ENCODE peak calls at places on chromosome 19, in five cellular contexts. S is GM06990, J is Peyer's patch, Z is astrocyte, M is uterus. X is an unnamed sample. For H3K36me3, the result is how much of the 10 kb centered on the place peaks cover.

GRCh38 chr19:39704181-39705044 is at the start of gene LGALS14:
- DNase-seq in S (no peak), J (no peak), Z (no peak), M (no peak), X (no peak)

GRCh38 chr19:55486971-55487883 is 1.0 kb upstream of the SSC5D start:
- DNase-seq in S (no peak), J (no peak), Z (peak), M (peak), X (no peak)

GRCh38 chr19:41427647-41428480 is 690 bp upstream of the B3GNT8 start:
- DNase-seq in S (peak), J (peak), Z (no peak), M (peak), X (peak)

GRCh38 chr19:21022996-21023395 is 2.5 kb downstream of the ZNF430 start:
- DNase-seq in S (no peak), J (no peak), Z (peak), M (no peak), X (no peak)

GRCh38 chr19:45340232-45340898 is at the start of gene KLC3:
- DNase-seq in S (peak), J (peak), Z (no peak), M (no peak), X (peak)

GRCh38 chr19:3936506-3937442 is 3.9 kb downstream of the NMRK2 start:
- DNase-seq in S (no peak), J (no peak), Z (no peak), M (no peak), X (no peak)

GRCh38 chr19:53957448-53958167 is 5.1 kb upstream of the CACNG8 start:
- DNase-seq in S (no peak), J (no peak), Z (no peak), M (no peak), X (no peak)

GRCh38 chr19:57620673-57621348 is 6.8 kb downstream of the ZNF134 start:
- DNase-seq in S (no peak), J (no peak), Z (peak), M (no peak), X (no peak)

GRCh38 chr19:55452381-55453325 is 8.8 kb downstream of the ISOC2 start:
- DNase-seq in S (peak), J (peak), Z (peak), M (peak), X (no peak)

GRCh38 chr19:13018037-13018914 is 23.0 kb downstream of the NFIX start:
- DNase-seq in S (no peak), J (no peak), Z (peak), M (peak), X (no peak)

GRCh38 chr19:1273263-1274041 is 1.9 kb upstream of the FAM174C start:
- DNase-seq in S (no peak), J (no peak), Z (no peak), M (no peak), X (no peak)

GRCh38 chr19:4800591-4801081 is 9.1 kb downstream of the FEM1A start:
- DNase-seq in S (no peak), J (no peak), Z (no peak), M (no peak), X (no peak)

GRCh38 chr19:38696733-38697055 is 47.6 kb downstream of the CAPN12 start:
- DNase-seq in S (no peak), J (no peak), Z (no peak), M (no peak), X (no peak)

GRCh38 chr19:49132974-49133609 is 13.7 kb downstream of the PPFIA3 start:
- DNase-seq in S (no peak), J (peak), Z (no peak), M (no peak), X (no peak)

GRCh38 chr19:39550197-39550596 is 10.2 kb upstream of the EID2 start:
- DNase-seq in S (no peak), J (no peak), Z (no peak), M (no peak), X (no peak)

GRCh38 chr19:29625316-29625715 is 19.2 kb downstream of the POP4 start:
- DNase-seq in S (no peak), J (no peak), Z (no peak), M (no peak), X (no peak)

DNA sequence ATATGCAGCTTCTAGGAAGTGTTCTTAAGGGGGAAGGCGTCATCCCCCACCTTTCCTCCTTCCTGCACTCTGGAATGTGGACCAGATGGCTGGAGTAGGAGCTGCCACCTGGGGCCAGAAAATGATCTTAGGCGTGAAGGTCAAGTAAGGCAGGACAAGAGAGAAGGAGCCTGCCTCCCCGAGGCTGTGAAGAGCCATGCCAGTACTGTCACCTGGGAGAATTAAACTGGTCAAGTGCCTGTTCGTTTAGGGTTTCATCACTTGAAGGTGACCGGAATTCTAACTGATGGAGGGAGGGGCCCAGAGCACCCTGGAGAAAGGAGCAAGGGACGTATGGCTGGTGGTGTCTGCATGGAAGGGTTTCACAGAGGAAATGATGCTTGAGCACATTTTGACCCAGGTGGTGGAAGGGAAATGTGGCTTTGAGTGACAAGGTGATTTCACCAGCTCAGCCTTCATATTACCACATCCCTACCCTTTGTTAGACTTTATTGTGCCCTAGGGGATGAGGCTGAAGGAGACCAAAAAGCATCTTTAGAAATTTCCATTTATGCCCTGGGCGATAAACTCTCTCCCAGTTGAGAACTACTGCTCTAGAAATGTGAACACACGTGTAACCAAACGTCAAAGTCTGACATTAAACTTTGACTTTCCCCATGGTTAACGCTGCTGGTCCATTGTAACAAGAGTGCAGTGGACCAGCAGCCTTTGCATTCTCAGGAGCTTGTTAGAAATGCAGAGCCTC is 37.5 kb downstream of the PPP2R1A start:
- DNase-seq in S (no peak), J (no peak), Z (no peak), M (no peak), X (no peak)
- H3K36me3 ChIP-seq in S (under half), J (half or more), Z (half or more), M (under half), X (under half)

GRCh38 chr19:5828661-5829566 is 10.6 kb downstream of the FUT6 start:
- DNase-seq in S (peak), J (no peak), Z (no peak), M (peak), X (no peak)

GRCh38 chr19:5826531-5827341 is 12.8 kb downstream of the FUT6 start:
- DNase-seq in S (peak), J (peak), Z (no peak), M (no peak), X (no peak)

GRCh38 chr19:5827342-5827890 is 12.1 kb downstream of the FUT6 start:
- DNase-seq in S (no peak), J (no peak), Z (no peak), M (no peak), X (no peak)

GRCh38 chr19:5829567-5830315 is 9.8 kb downstream of the FUT6 start:
- DNase-seq in S (no peak), J (no peak), Z (no peak), M (no peak), X (no peak)

DNA sequence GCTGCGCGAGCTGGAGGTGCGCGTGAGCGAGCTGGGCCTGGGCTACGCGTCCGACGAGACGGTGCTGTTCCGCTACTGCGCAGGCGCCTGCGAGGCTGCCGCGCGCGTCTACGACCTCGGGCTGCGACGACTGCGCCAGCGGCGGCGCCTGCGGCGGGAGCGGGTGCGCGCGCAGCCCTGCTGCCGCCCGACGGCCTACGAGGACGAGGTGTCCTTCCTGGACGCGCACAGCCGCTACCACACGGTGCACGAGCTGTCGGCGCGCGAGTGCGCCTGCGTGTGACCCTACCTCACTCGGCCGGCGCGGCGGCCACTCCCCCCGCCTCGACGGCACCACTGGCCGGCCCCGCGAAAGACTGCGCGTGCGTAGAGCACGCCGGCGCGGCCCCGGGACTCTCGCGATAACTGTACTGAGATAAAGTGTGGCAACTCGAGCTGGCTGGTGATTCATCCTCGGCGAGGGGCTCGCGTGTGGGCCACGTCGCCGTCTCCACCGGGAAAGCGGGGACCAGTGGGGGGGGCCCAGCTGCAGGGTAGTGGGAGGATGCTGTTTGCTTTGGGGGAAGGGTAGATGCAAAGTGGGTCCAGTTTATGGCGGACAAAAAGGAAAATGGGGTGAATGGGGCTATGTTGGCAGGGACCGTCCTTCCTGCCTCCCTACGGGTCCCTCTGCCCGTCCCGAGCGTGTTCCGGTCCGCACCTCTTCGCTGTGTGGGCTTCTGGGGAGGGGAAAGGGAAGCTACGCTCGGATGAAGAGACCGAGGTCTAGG is 11.4 kb downstream of the FUT6 start:
- DNase-seq in S (peak), J (peak), Z (peak), M (peak), X (peak)
- H3K4me3 ChIP-seq in S (peak), J (peak), Z (peak), M (peak), X (peak)

GRCh38 chr19:15455996-15456395 is 6.2 kb upstream of the WIZ start:
- DNase-seq in S (no peak), J (no peak), Z (no peak), M (no peak), X (no peak)

GRCh38 chr19:15456441-15456840 is 6.7 kb upstream of the WIZ start:
- DNase-seq in S (no peak), J (no peak), Z (no peak), M (no peak), X (no peak)

GRCh38 chr19:15454371-15454800 is 4.6 kb upstream of the WIZ start:
- DNase-seq in S (no peak), J (no peak), Z (no peak), M (no peak), X (no peak)

GRCh38 chr19:15456871-15457700 is 7.3 kb downstream of the RASAL3 start:
- DNase-seq in S (no peak), J (no peak), Z (no peak), M (no peak), X (no peak)

GRCh38 chr19:15457701-15458484 is 6.5 kb downstream of the RASAL3 start:
- DNase-seq in S (no peak), J (no peak), Z (no peak), M (no peak), X (no peak)
- H3K36me3 ChIP-seq in S (half or more), J (under half), Z (under half), M (under half), X (half or more)

DNA sequence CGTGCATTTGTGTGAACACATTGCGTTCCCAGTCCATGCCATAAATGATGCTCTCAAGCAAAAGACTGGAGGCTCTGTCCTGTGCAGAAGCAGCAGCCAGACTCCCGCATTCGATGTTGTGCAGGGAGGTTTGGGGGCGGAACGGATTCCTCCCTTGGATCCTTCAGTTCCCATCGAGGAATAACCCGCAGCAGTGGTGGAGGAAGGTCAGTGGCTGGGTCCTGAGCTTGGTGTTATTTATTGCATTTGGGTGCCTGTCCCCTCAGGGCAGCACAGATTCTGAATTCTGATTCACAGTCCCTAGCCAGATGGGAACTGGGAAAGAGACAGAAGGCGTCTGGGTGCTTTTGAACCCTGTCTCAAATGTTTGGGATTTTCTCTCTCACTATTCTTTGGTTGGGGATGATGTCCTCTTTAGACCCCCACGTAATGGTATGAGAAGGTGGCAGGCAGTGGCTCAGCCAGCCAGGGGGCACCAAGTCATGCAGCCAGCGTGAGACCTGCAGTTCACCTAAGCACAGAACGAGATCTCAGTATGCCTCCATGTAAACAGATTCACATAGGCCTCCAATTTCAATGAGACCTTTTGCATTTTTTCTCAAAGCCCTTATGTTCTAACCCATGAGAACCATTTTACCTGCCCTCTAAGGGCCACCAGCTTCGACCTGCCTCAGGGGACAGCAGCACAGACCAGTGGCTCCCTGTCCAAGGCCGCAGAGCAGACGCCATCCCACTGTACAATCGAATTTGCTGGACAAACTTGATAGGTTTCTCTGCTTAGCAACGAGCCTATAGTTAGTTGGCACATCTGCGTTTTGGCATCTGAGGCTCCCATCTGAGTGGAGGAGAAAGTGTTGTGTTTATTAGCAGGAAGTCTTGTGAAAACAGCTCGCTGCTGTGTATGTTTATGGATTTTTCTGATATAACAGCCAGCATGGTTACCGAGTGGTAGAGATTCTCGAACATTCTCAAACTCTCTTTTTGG is 17.8 kb downstream of the KCTD15 start:
- DNase-seq in S (no peak), J (no peak), Z (no peak), M (no peak), X (no peak)
- H3K4me3 ChIP-seq in S (no peak), J (no peak), Z (no peak), M (no peak), X (no peak)

DNA sequence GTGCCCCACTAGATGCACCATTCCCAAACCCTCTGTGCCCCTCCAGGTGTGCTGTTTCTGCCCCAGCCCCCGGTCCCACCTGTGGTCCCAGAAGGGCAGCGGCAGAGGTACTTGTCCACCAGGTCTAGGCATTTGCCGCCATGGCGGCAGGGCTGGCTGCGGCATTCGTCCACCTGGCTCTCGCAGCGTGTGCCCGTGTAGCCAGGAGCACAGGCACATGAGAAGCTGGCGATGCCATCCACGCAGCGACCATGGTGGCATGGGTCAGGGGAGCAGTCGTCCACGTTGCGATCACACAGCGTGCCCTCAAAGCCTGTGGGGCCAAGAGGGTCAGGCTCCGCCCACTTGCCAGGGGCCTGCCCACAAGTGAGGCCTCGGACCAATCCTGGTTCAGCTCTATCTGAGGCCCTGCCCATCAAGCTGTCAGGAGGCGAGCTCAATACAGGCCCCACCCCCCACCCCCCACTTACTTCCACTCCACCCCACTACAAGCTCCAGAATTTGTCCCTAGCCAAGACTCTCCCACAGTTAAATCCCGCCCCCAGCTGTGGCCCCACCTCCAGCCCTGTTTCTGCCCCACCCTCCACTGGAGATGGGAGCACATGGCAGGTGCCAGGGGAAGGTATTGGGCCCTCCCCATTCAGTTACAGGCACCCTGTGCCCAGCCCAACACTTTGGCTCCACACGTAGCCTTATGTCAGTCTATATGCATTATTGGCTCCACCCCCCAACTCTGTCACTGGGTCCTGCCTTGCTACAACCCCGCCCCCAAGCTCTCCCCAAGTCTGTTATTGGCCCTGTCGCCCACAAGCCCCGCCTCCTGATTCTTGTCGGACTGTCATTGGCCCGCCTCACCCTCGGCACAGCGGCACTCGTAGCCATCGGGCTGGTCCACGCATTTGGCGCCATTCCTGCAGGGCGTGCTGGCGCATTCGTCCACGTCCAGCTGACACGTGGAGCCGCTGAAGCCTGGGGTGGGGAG is 13.5 kb downstream of the NOTCH3 start:
- DNase-seq in S (no peak), J (no peak), Z (no peak), M (no peak), X (no peak)
- H3K36me3 ChIP-seq in S (under half), J (under half), Z (under half), M (under half), X (under half)

DNA sequence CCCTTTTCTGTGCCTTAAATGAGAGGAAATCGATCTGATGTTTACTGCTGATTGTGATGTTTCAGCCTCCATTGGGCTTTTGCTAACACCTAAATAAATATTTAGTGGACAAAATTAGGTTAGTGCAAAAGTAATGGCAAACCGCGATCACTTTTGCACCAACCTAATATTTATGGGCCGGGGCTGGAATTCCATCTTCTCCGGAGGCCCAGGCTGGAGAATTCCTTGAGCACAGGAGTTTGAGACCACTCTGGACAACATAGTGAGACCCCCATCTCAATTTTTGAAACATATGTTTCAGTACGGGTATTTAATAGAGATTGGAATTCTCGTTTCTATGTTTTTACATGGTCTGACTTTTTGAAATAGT is 603 bp downstream of the ZNF880 start:
- DNase-seq in S (no peak), J (no peak), Z (no peak), M (no peak), X (no peak)
- H3K4me3 ChIP-seq in S (peak), J (peak), Z (peak), M (peak), X (peak)

GRCh38 chr19:36059180-36059910 is 4.6 kb downstream of the WDR62 start:
- DNase-seq in S (no peak), J (no peak), Z (no peak), M (no peak), X (no peak)

GRCh38 chr19:36060430-36060829 is 5.7 kb downstream of the WDR62 start:
- DNase-seq in S (no peak), J (no peak), Z (peak), M (peak), X (no peak)

GRCh38 chr19:36067681-36068080 is 13.0 kb downstream of the WDR62 start:
- DNase-seq in S (no peak), J (no peak), Z (no peak), M (no peak), X (no peak)

GRCh38 chr19:36061367-36061766 is 6.7 kb downstream of the WDR62 start:
- DNase-seq in S (no peak), J (no peak), Z (no peak), M (no peak), X (no peak)

DNA sequence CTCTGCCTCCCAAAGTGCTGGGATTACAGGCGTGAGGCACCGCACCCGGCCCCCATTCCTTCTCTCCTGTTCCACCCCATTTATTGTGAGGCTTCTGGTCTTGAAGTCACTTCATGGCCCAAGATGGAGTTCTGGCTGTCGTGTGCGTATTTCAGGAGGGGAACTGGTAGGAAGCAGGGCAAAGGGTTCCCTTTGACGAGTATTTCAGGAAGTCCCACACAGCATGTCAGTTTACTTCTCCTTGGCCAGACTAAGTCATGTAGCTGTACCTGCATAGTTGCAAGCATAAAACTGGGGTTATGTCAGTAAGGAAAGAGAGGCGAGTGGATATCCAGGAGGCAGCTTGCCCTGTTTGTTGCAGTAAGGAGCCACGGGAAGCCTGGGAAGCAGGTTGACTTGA is 10.1 kb downstream of the WDR62 start:
- DNase-seq in S (no peak), J (no peak), Z (no peak), M (no peak), X (no peak)
- H3K36me3 ChIP-seq in S (under half), J (under half), Z (under half), M (under half), X (under half)

GRCh38 chr19:2540646-2541454 is 64.9 kb downstream of the GADD45B start:
- DNase-seq in S (no peak), J (peak), Z (peak), M (peak), X (no peak)

GRCh38 chr19:2538096-2538757 is 62.3 kb downstream of the GADD45B start:
- DNase-seq in S (no peak), J (no peak), Z (no peak), M (no peak), X (no peak)

GRCh38 chr19:2537544-2537943 is 61.6 kb downstream of the GADD45B start:
- DNase-seq in S (no peak), J (peak), Z (no peak), M (no peak), X (no peak)

GRCh38 chr19:2542341-2543069 is 66.6 kb downstream of the GADD45B start:
- DNase-seq in S (peak), J (peak), Z (peak), M (no peak), X (no peak)

GRCh38 chr19:2540251-2540645 is 64.3 kb downstream of the GADD45B start:
- DNase-seq in S (no peak), J (no peak), Z (no peak), M (no peak), X (no peak)
- H3K4me3 ChIP-seq in S (no peak), J (no peak), Z (no peak), M (no peak), X (no peak)

GRCh38 chr19:47786566-47786965 is 8.1 kb downstream of the SELENOW start:
- DNase-seq in S (no peak), J (no peak), Z (no peak), M (no peak), X (no peak)
- H3K36me3 ChIP-seq in S (under half), J (under half), Z (under half), M (under half), X (under half)